ENCODE peak calls at places on chromosome 18, in nine cellular contexts. I is kidney, M is cardiac fibroblast, E is uterus, Q is endothelial cell of umbilical vein, X is colonic mucosa, O is heart right ventricle, Y is osteoblast, L is body of pancreas. H is an unnamed sample.

GRCh38 chr18:4318311-4318710 is 136.8 kb downstream of the DLGAP1 start:
- DNase-seq in L (no peak), E (no peak), X (no peak), O (no peak), I (no peak), Y (no peak), M (no peak), Q (no peak), H (no peak)

GRCh38 chr18:63451774-63452173 is 25.0 kb upstream of the SERPINB5 start:
- DNase-seq in Q (peak), L (no peak), I (no peak), E (no peak), Y (no peak), X (peak), M (peak), O (no peak), H (no peak)

GRCh38 chr18:70289351-70290330 is 796 bp downstream of the SOCS6 start:
- DNase-seq in Q (peak), O (no peak), X (peak), Y (peak), M (peak), L (peak), E (peak), I (peak), H (peak)

GRCh38 chr18:59954746-59955145 is 55.0 kb downstream of the PMAIP1 start:
- DNase-seq in X (no peak), I (no peak), O (no peak), L (no peak), Q (no peak), Y (no peak), M (peak), E (no peak), H (peak)

GRCh38 chr18:48017625-48018024 is 87.2 kb upstream of the SMAD2 start:
- DNase-seq in E (no peak), M (peak), L (no peak), Y (no peak), Q (no peak), O (no peak), X (no peak), I (no peak), H (peak)

GRCh38 chr18:36377626-36378025 is 80.1 kb downstream of the FHOD3 start:
- DNase-seq in M (no peak), Y (no peak), O (no peak), L (no peak), Q (no peak), I (no peak), E (no peak), X (no peak), H (no peak)

GRCh38 chr18:50982802-50983179 is 15.0 kb downstream of the ELAC1 start:
- DNase-seq in Y (no peak), Q (no peak), M (peak), O (no peak), I (no peak), E (no peak), X (no peak), L (no peak), H (no peak)

GRCh38 chr18:77321823-77322805 is 72.5 kb downstream of the GALR1 start:
- DNase-seq in L (peak), E (no peak), Y (no peak), I (no peak), X (peak), O (no peak), M (no peak), Q (no peak), H (no peak)

GRCh38 chr18:32249147-32249546 is 59.3 kb downstream of the MEP1B start:
- DNase-seq in X (no peak), E (no peak), I (no peak), O (no peak), Q (no peak), L (no peak), M (no peak), Y (no peak), H (no peak)
- TF ChIP-seq CTCF in X (no peak), E (no peak), I (no peak), O (no peak), Q (no peak), L (no peak), M (no peak), Y (no peak), H (no peak)

GRCh38 chr18:56988022-56988421 is 158.9 kb upstream of the BOD1L2 start:
- DNase-seq in L (no peak), E (no peak), M (no peak), O (no peak), I (no peak), Q (no peak), Y (no peak), X (no peak), H (no peak)

GRCh38 chr18:56987236-56987635 is 159.7 kb upstream of the BOD1L2 start:
- DNase-seq in Q (no peak), M (no peak), X (no peak), E (no peak), L (no peak), I (no peak), Y (no peak), O (no peak), H (no peak)

GRCh38 chr18:56984731-56985130 is 162.2 kb upstream of the BOD1L2 start:
- DNase-seq in Q (no peak), X (no peak), E (no peak), I (no peak), O (no peak), Y (peak), M (no peak), L (no peak), H (no peak)

GRCh38 chr18:56983275-56983992 is 163.5 kb upstream of the BOD1L2 start:
- DNase-seq in M (no peak), L (no peak), O (no peak), E (no peak), Q (no peak), X (no peak), Y (no peak), I (no peak), H (no peak)

GRCh38 chr18:56986829-56987228 is 160.1 kb upstream of the BOD1L2 start:
- DNase-seq in O (no peak), L (no peak), E (no peak), M (no peak), Y (no peak), X (no peak), I (no peak), Q (no peak), H (no peak)
- H3K4me3 ChIP-seq in O (no peak), L (no peak), E (no peak), M (no peak), Y (no peak), X (no peak), I (no peak), Q (no peak), H (no peak)

GRCh38 chr18:26190506-26190905 is 35.7 kb upstream of the TAF4B start:
- DNase-seq in X (no peak), M (no peak), O (no peak), Y (no peak), L (no peak), Q (no peak), E (no peak), I (no peak), H (no peak)

GRCh38 chr18:26192233-26192632 is 34.0 kb upstream of the TAF4B start:
- DNase-seq in O (no peak), Q (no peak), E (no peak), M (no peak), X (no peak), L (no peak), Y (no peak), I (no peak), H (no peak)
- TF ChIP-seq CTCF in O (no peak), Q (no peak), E (no peak), M (no peak), X (no peak), L (no peak), Y (no peak), I (no peak), H (no peak)

GRCh38 chr18:79395308-79395640 is 456 bp upstream of the NFATC1 start:
- DNase-seq in I (no peak), Y (peak), Q (no peak), X (no peak), L (no peak), M (no peak), E (no peak), O (no peak), H (no peak)
- H3K4me3 ChIP-seq in I (no peak), Y (no peak), Q (no peak), X (no peak), L (no peak), M (no peak), E (peak), O (peak), H (peak)

DNA sequence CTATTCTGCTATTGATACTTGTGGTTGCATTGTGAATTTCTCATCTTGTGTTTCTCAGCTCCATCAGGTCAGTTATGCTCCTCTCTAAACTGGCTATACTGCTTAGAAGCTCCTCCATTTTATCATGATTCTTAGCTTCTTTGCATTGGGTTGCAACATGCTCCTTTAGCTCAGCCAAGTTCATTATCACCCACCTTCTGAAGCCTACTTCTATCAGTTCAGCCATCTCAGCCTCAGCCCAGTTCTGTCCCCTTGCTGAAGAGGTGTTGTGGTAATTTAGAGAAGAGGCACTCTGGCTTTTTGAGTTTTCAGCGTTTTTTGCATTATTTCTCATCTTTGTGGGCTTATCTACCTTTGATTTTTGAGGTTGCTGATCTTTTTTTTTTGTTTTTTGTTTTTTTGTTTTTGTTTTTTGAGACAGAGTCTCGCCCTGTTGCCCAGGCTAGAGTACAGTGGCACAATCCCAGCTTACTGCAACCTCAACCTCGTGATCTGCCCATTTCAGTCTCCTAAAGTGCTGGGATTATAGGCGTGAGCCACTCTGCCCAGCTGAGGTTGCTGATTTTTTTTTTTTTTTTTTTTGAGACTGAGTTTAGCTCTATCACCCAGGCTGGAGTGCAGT is 36.0 kb downstream of the ANKRD12 start:
- DNase-seq in I (no peak), X (no peak), Y (no peak), M (no peak), E (no peak), L (no peak), O (no peak), Q (no peak), H (no peak)
- TF ChIP-seq CTCF in I (no peak), X (no peak), Y (no peak), M (no peak), E (no peak), L (no peak), O (no peak), Q (no peak), H (no peak)

GRCh38 chr18:46199515-46200147 is 95.4 kb downstream of the HAUS1 start:
- DNase-seq in L (no peak), Q (peak), M (peak), Y (no peak), X (no peak), O (no peak), E (no peak), I (no peak), H (peak)

GRCh38 chr18:46207985-46208384 is 103.8 kb downstream of the HAUS1 start:
- DNase-seq in I (no peak), Y (no peak), M (no peak), L (no peak), Q (no peak), O (no peak), E (no peak), X (no peak), H (no peak)

DNA sequence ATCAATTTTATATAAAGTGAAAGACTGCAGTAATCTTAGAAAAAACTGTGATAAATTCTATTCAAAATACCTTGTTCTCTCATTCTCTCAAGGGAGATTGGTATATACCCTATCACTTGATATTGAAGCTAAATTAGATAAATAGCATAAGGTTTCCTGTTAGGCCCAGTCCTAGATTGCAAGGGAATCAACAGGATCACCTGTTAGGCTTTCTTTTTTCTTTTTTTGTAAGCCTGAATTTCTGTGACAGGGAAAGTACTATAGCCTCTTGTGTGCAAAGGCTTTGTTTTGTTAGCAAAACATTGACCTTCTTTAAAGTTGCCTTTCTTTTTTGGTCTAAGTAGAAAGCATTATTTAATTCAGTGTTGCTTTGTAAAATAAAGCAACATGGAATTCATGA is 100.0 kb downstream of the HAUS1 start:
- DNase-seq in L (no peak), Y (no peak), X (no peak), E (no peak), Q (no peak), M (no peak), O (no peak), I (no peak), H (no peak)
- H3K4me3 ChIP-seq in L (no peak), Y (no peak), X (no peak), E (no peak), Q (no peak), M (no peak), O (no peak), I (no peak), H (no peak)

H was measured in AG10803.